ENCODE peak calls at places on chromosomes 7 and 10, in six cellular contexts. B is transverse colon; F is esophagus muscularis mucosa; U is heart left ventricle; V is A673; O is CD4-positive, alpha-beta T cell. H is an unnamed sample. For H3K9me3, the result is how much of the 10 kb centered on the place peaks cover.

GRCh38 chr7:44150966-44151678 is 10.0 kb upstream of the MYL7 start:
- DNase-seq in B (no peak), F (no peak), U (no peak), V (no peak), O (no peak), H (no peak)

GRCh38 chr7:140059288-140060242 is 3.2 kb downstream of the PARP12 start:
- DNase-seq in B (peak), F (no peak), U (peak), V (peak), O (no peak), H (peak)

GRCh38 chr10:48363617-48364355 is 57.3 kb downstream of the MAPK8 start:
- DNase-seq in B (peak), F (no peak), U (peak), V (peak), O (no peak), H (peak)

GRCh38 chr10:3451516-3452185 is 279.1 kb upstream of the PITRM1 start:
- DNase-seq in B (no peak), F (no peak), U (no peak), V (no peak), O (no peak), H (no peak)

GRCh38 chr10:95278061-95278988 is 12.5 kb downstream of the PDLIM1 start:
- DNase-seq in B (no peak), F (peak), U (no peak), V (no peak), O (no peak), H (no peak)

GRCh38 chr10:11823122-11823988 is at the start of gene PROSER2:
- DNase-seq in B (peak), F (no peak), U (peak), V (peak), O (peak), H (peak)

GRCh38 chr7:55504093-55504859 is 68.0 kb downstream of the VOPP1 start:
- DNase-seq in B (no peak), F (no peak), U (no peak), V (no peak), O (no peak), H (peak)

GRCh38 chr7:94969434-94970084 is 62.2 kb downstream of the PPP1R9A start:
- DNase-seq in B (no peak), F (no peak), U (no peak), V (no peak), O (no peak), H (peak)

GRCh38 chr7:108650487-108650886 is 80.8 kb downstream of the DNAJB9 start:
- DNase-seq in B (no peak), F (no peak), U (no peak), V (peak), O (no peak), H (peak)

GRCh38 chr7:55502988-55503514 is 69.3 kb downstream of the VOPP1 start:
- DNase-seq in B (no peak), F (no peak), U (no peak), V (no peak), O (no peak), H (peak)

GRCh38 chr10:94085288-94085687 is 91.6 kb downstream of the PLCE1 start:
- DNase-seq in B (no peak), F (no peak), U (no peak), V (no peak), O (no peak), H (no peak)

GRCh38 chr7:1197997-1198632 is 34.6 kb upstream of the UNCX start:
- DNase-seq in B (no peak), F (no peak), U (no peak), V (peak), O (no peak), H (no peak)

GRCh38 chr7:75842836-75843446 is 29.3 kb upstream of the CCL24 start:
- DNase-seq in B (no peak), F (no peak), U (no peak), V (peak), O (no peak), H (no peak)

GRCh38 chr7:33261585-33261984 is 132.2 kb downstream of the BBS9 start:
- DNase-seq in B (no peak), F (no peak), U (no peak), V (no peak), O (no peak), H (no peak)

GRCh38 chr7:148983220-148984146 is 44.8 kb downstream of the PDIA4 start:
- DNase-seq in B (peak), F (no peak), U (peak), V (peak), O (peak), H (peak)

GRCh38 chr7:150850273-150850672 is 2.0 kb upstream of the AOC1 start:
- DNase-seq in B (no peak), F (peak), U (no peak), V (no peak), O (no peak), H (no peak)

GRCh38 chr7:2724453-2725177 is 36.6 kb downstream of the AMZ1 start:
- DNase-seq in B (no peak), F (no peak), U (peak), V (no peak), O (no peak), H (no peak)

GRCh38 chr10:11805792-11806191 is 17.4 kb upstream of the PROSER2 start:
- DNase-seq in B (no peak), F (no peak), U (no peak), V (no peak), O (no peak), H (no peak)

GRCh38 chr7:22480523-22481075 is 19.4 kb downstream of the STEAP1B start:
- DNase-seq in B (no peak), F (no peak), U (no peak), V (no peak), O (no peak), H (peak)

GRCh38 chr7:107404740-107405537 is 64.9 kb upstream of the GPR22 start:
- DNase-seq in B (no peak), F (no peak), U (no peak), V (peak), O (no peak), H (no peak)

GRCh38 chr7:25262586-25262985 is 34.3 kb upstream of the NPVF start:
- DNase-seq in B (no peak), F (no peak), U (no peak), V (no peak), O (no peak), H (no peak)

GRCh38 chr7:39845011-39845410 is 105.0 kb upstream of the CDK13 start:
- DNase-seq in B (no peak), F (no peak), U (no peak), V (no peak), O (no peak), H (no peak)

GRCh38 chr10:64206409-64206808 is 685.2 kb downstream of the REEP3 start:
- DNase-seq in B (no peak), F (no peak), U (no peak), V (no peak), O (no peak), H (no peak)

GRCh38 chr10:31322647-31323046 is 3.6 kb downstream of the ZEB1 start:
- DNase-seq in B (no peak), F (no peak), U (no peak), V (no peak), O (no peak), H (peak)

GRCh38 chr10:70437721-70438120 is 3.8 kb downstream of the NODAL start:
- DNase-seq in B (no peak), F (no peak), U (no peak), V (no peak), O (no peak), H (no peak)

GRCh38 chr10:7804216-7804615 is 14.1 kb upstream of the TAF3 start:
- DNase-seq in B (no peak), F (no peak), U (no peak), V (no peak), O (no peak), H (no peak)

GRCh38 chr7:130152270-130153141 is 52.7 kb downstream of the TMEM209 start:
- DNase-seq in B (no peak), F (no peak), U (no peak), V (no peak), O (no peak), H (peak)

DNA sequence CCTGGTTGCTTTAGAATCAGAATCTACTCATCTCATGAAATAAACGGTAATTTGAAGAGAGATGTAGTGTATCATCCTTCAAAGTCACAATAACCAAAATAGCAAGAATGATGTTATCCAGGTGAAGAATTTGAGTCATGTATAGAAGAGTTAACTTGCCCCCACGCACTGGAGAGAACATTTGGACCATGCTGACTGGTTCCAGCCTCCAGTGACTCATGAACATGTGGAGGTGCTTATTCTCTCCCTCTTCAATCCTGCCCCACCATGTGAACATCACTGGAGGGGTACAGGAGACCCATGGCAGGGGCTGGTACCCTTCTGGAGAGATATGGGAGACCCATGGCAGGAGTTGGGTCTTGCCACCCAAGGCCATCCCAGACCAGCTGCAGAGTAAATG is 427.8 kb downstream of the CALN1 start:
- DNase-seq in B (no peak), F (no peak), U (no peak), V (no peak), O (no peak), H (no peak)
- H3K9me3 ChIP-seq in B (under half), F (under half), U (under half), V (under half), O (under half), H (under half)

GRCh38 chr7:158268851-158269535 is 318.6 kb downstream of the PTPRN2 start:
- DNase-seq in B (peak), F (no peak), U (no peak), V (no peak), O (no peak), H (no peak)
- H3K9me3 ChIP-seq in B (under half), F (under half), U (under half), V (under half), O (under half), H (under half)

GRCh38 chr10:5147981-5148677 is 36.8 kb downstream of the AKR1C8 start:
- DNase-seq in B (no peak), F (no peak), U (no peak), V (no peak), O (no peak), H (no peak)
- H3K9me3 ChIP-seq in B (under half), F (under half), U (under half), V (under half), O (under half), H (under half)

DNA sequence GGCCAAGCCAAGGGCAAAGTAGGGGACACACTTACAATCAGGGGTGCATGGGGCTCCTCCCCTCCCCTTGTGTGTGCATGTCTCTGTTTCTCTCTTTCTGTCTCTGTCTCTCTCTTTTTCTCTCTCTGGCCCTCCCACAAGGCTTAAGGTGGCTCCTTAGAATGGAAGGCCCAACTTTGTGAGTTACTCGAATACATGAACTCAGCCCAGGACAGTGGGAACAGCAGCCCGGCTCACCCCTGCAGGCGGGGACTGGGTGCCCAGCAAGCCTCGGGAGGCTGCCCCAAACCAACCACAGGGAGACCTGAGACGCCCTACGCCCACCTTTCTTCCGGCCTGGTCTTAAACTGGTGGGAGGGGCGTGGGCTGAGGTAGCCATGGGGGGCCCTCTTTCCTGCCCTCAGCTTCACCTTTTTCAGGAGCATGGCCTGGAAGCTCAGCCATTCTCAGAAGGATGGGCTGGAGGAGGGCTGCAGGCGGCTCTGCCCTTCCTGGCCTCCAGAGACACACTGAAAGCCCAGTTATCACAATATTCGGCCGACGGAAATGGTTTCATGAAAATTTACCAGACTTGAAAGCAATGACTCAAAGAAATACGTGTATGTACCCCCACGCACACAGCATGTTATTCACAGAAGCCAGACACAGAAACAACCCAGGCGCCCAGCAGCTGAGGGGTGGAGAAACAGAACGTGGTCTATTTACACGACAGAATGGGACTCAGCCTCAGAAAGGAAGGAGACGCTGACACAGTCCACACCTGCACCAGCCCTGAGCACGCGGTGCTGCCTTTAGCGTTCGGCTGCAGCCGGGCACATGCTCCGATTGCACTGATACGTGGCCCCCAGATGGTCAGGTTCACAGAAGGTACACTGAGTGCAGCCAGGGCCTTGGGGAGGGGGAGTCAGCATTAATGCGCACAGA is 229.5 kb downstream of the PTPRN2 start:
- DNase-seq in B (no peak), F (no peak), U (no peak), V (no peak), O (no peak), H (no peak)
- H3K9me3 ChIP-seq in B (under half), F (under half), U (under half), V (under half), O (under half), H (under half)

GRCh38 chr10:133168617-133169031 is 8.6 kb downstream of the KNDC1 start:
- DNase-seq in B (no peak), F (no peak), U (no peak), V (no peak), O (no peak), H (no peak)

GRCh38 chr10:133167693-133168616 is 7.9 kb downstream of the KNDC1 start:
- DNase-seq in B (no peak), F (no peak), U (no peak), V (no peak), O (no peak), H (no peak)

GRCh38 chr10:133166504-133166827 is 6.4 kb downstream of the KNDC1 start:
- DNase-seq in B (no peak), F (no peak), U (no peak), V (no peak), O (no peak), H (no peak)

GRCh38 chr10:133165556-133166503 is 5.8 kb downstream of the KNDC1 start:
- DNase-seq in B (no peak), F (no peak), U (peak), V (no peak), O (no peak), H (no peak)

DNA sequence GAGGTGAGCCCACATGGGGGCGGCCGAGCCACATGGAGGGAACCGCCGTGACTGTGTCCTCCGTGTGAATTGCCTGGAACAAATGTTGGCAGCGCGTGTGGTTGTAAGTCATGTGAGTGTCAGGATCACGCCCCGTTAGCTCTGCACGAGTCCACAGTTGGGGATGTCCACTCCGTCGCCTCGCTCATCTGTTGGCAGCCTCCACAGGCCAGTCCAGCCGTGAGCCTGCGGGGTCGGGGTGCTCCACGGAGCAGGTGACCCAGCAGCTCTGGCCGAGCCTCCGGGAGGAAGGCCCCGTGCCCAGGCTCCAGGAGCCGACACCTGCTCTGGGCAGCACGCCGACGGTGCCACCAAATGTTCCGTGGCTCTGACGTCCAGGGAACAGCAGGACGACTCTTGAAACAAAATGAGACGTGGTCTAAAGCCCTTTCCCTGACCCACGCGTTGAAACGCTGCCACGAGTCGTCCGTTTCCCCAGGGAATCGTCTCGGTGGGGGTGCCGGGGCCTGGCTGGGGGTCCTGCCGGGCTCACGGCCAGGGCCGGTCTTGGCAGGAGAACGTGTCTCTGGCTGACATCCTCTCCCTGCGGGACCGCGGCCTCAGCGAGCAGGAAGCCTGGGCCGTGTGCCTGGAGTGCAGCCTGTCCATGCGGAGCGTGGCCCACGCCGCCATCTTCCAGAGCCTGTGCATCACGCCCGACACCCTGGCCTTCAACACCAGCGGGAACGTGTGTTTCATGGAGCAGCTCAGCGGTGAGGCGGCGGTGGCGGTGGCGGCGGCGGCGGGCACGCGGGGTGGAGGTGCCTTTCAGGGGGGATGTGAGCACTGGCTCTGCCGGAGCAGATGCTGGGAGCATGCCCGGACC is 7.0 kb downstream of the KNDC1 start:
- DNase-seq in B (no peak), F (no peak), U (no peak), V (no peak), O (no peak), H (no peak)
- H3K9me3 ChIP-seq in B (under half), F (under half), U (under half), V (under half), O (under half), H (under half)

GRCh38 chr7:138559448-138559847 is 99.4 kb downstream of the TRIM24 start:
- DNase-seq in B (no peak), F (no peak), U (no peak), V (no peak), O (no peak), H (no peak)
- H3K9me3 ChIP-seq in B (under half), F (under half), U (under half), V (under half), O (half or more), H (under half)